ENCODE peak calls at places on chromosomes 11 and 22, in seven cellular contexts. One of them, this sample, is unnamed.

GRCh38 chr11:61290905-61291690 is 4.0 kb downstream of the VWCE start:
- DNase-seq in iris pigment epithelial cell: no peak
- DNase-seq in stromal cell of bone marrow: no peak
- DNase-seq in CD8-positive, alpha-beta T cell: no peak
- DNase-seq in MV-4-11: no peak
- DNase-seq in astrocyte of the spinal cord: no peak
- DNase-seq in ELF-1: no peak
- DNase-seq in this sample: no peak

GRCh38 chr22:37310815-37311595 is 28.7 kb downstream of the CYTH4 start:
- DNase-seq in iris pigment epithelial cell: no peak
- DNase-seq in stromal cell of bone marrow: no peak
- DNase-seq in CD8-positive, alpha-beta T cell: no peak
- DNase-seq in MV-4-11: no peak
- DNase-seq in astrocyte of the spinal cord: no peak
- DNase-seq in ELF-1: no peak
- DNase-seq in this sample: no peak

GRCh38 chr11:14320020-14320419 is 39.0 kb downstream of the RRAS2 start:
- DNase-seq in iris pigment epithelial cell: peak
- DNase-seq in stromal cell of bone marrow: no peak
- DNase-seq in CD8-positive, alpha-beta T cell: peak
- DNase-seq in MV-4-11: no peak
- DNase-seq in astrocyte of the spinal cord: peak
- DNase-seq in ELF-1: no peak
- DNase-seq in this sample: no peak

GRCh38 chr11:75826463-75827220 is 11.6 kb downstream of the UVRAG start:
- DNase-seq in iris pigment epithelial cell: peak
- DNase-seq in stromal cell of bone marrow: no peak
- DNase-seq in CD8-positive, alpha-beta T cell: no peak
- DNase-seq in MV-4-11: peak
- DNase-seq in astrocyte of the spinal cord: no peak
- DNase-seq in ELF-1: no peak
- DNase-seq in this sample: no peak

GRCh38 chr11:92969634-92970347 is at the start of gene MTNR1B:
- DNase-seq in iris pigment epithelial cell: no peak
- DNase-seq in stromal cell of bone marrow: no peak
- DNase-seq in CD8-positive, alpha-beta T cell: no peak
- DNase-seq in MV-4-11: no peak
- DNase-seq in astrocyte of the spinal cord: no peak
- DNase-seq in ELF-1: no peak
- DNase-seq in this sample: no peak

GRCh38 chr11:86988351-86988881 is 33.2 kb upstream of the FZD4 start:
- DNase-seq in iris pigment epithelial cell: no peak
- DNase-seq in stromal cell of bone marrow: no peak
- DNase-seq in CD8-positive, alpha-beta T cell: no peak
- DNase-seq in MV-4-11: no peak
- DNase-seq in astrocyte of the spinal cord: no peak
- DNase-seq in ELF-1: no peak
- DNase-seq in this sample: no peak

GRCh38 chr11:69115586-69116560 is 39.9 kb upstream of the SMIM38 start:
- DNase-seq in iris pigment epithelial cell: no peak
- DNase-seq in stromal cell of bone marrow: no peak
- DNase-seq in CD8-positive, alpha-beta T cell: no peak
- DNase-seq in MV-4-11: no peak
- DNase-seq in astrocyte of the spinal cord: no peak
- DNase-seq in ELF-1: no peak
- DNase-seq in this sample: no peak

GRCh38 chr11:127492025-127492424 is 491.5 kb upstream of the KIRREL3 start:
- DNase-seq in iris pigment epithelial cell: no peak
- DNase-seq in stromal cell of bone marrow: no peak
- DNase-seq in CD8-positive, alpha-beta T cell: no peak
- DNase-seq in MV-4-11: no peak
- DNase-seq in astrocyte of the spinal cord: peak
- DNase-seq in ELF-1: no peak
- DNase-seq in this sample: no peak

GRCh38 chr11:334264-335033 is 13.8 kb upstream of the IFITM3 start:
- DNase-seq in iris pigment epithelial cell: no peak
- DNase-seq in stromal cell of bone marrow: no peak
- DNase-seq in CD8-positive, alpha-beta T cell: no peak
- DNase-seq in MV-4-11: no peak
- DNase-seq in astrocyte of the spinal cord: no peak
- DNase-seq in ELF-1: peak
- DNase-seq in this sample: no peak

GRCh38 chr11:4932751-4933150 is 8.6 kb upstream of the OR51G1 start:
- DNase-seq in iris pigment epithelial cell: no peak
- DNase-seq in stromal cell of bone marrow: no peak
- DNase-seq in CD8-positive, alpha-beta T cell: no peak
- DNase-seq in MV-4-11: no peak
- DNase-seq in astrocyte of the spinal cord: no peak
- DNase-seq in ELF-1: no peak
- DNase-seq in this sample: no peak

GRCh38 chr11:75371930-75372876 is 20.7 kb upstream of the ARRB1 start:
- DNase-seq in iris pigment epithelial cell: peak
- DNase-seq in stromal cell of bone marrow: peak
- DNase-seq in CD8-positive, alpha-beta T cell: no peak
- DNase-seq in MV-4-11: no peak
- DNase-seq in astrocyte of the spinal cord: no peak
- DNase-seq in ELF-1: no peak
- DNase-seq in this sample: no peak

GRCh38 chr22:17549655-17550054 is 13.6 kb upstream of the SLC25A18 start:
- DNase-seq in iris pigment epithelial cell: no peak
- DNase-seq in stromal cell of bone marrow: no peak
- DNase-seq in CD8-positive, alpha-beta T cell: no peak
- DNase-seq in MV-4-11: no peak
- DNase-seq in astrocyte of the spinal cord: no peak
- DNase-seq in ELF-1: no peak
- DNase-seq in this sample: no peak

GRCh38 chr22:48832592-48832991 is 995.1 kb downstream of the BRD1 start:
- DNase-seq in iris pigment epithelial cell: no peak
- DNase-seq in stromal cell of bone marrow: no peak
- DNase-seq in CD8-positive, alpha-beta T cell: no peak
- DNase-seq in MV-4-11: peak
- DNase-seq in astrocyte of the spinal cord: no peak
- DNase-seq in ELF-1: no peak
- DNase-seq in this sample: no peak

GRCh38 chr11:2578006-2578933 is 121.5 kb downstream of the KCNQ1OT1 start:
- DNase-seq in iris pigment epithelial cell: no peak
- DNase-seq in stromal cell of bone marrow: no peak
- DNase-seq in CD8-positive, alpha-beta T cell: no peak
- DNase-seq in MV-4-11: no peak
- DNase-seq in astrocyte of the spinal cord: no peak
- DNase-seq in ELF-1: no peak
- DNase-seq in this sample: no peak

GRCh38 chr11:17770048-17770652 is 35.6 kb downstream of the KCNC1 start:
- DNase-seq in iris pigment epithelial cell: no peak
- DNase-seq in stromal cell of bone marrow: no peak
- DNase-seq in CD8-positive, alpha-beta T cell: no peak
- DNase-seq in MV-4-11: no peak
- DNase-seq in astrocyte of the spinal cord: no peak
- DNase-seq in ELF-1: peak
- DNase-seq in this sample: no peak

GRCh38 chr22:22986640-22987039 is 83.7 kb upstream of the GNAZ start:
- DNase-seq in iris pigment epithelial cell: no peak
- DNase-seq in stromal cell of bone marrow: no peak
- DNase-seq in CD8-positive, alpha-beta T cell: no peak
- DNase-seq in MV-4-11: no peak
- DNase-seq in astrocyte of the spinal cord: no peak
- DNase-seq in ELF-1: no peak
- DNase-seq in this sample: no peak